ENCODE peak calls at places on chromosomes 4 and X, in seven cellular contexts. W is fibroblast of pulmonary artery, Q is tibial nerve, I is endothelial cell, M is upper lobe of left lung, T is transverse colon, K is breast epithelium. O is an unnamed sample.

GRCh38 chrX:51834076-51834475 is 59.3 kb upstream of the MAGED1 start:
- DNase-seq in W (no peak), Q (no peak), I (no peak), M (no peak), T (peak), K (no peak), O (no peak)

GRCh38 chr4:72888331-72888730 is 181.2 kb downstream of the COX18 start:
- DNase-seq in W (no peak), Q (no peak), I (no peak), M (no peak), T (no peak), K (no peak), O (no peak)

GRCh38 chrX:36160056-36160455 is 240.5 kb downstream of the CFAP47 start:
- DNase-seq in W (peak), Q (no peak), I (no peak), M (no peak), T (no peak), K (no peak), O (no peak)

GRCh38 chr4:99947190-99947578 is 766 bp upstream of the DNAJB14 start:
- DNase-seq in W (peak), Q (peak), I (no peak), M (no peak), T (no peak), K (no peak), O (no peak)

GRCh38 chrX:111568356-111568755 is 56.9 kb downstream of the SERTM2 start:
- DNase-seq in W (peak), Q (no peak), I (peak), M (no peak), T (no peak), K (no peak), O (peak)

GRCh38 chrX:155242300-155242699 is 22.0 kb downstream of the RAB39B start:
- DNase-seq in W (no peak), Q (no peak), I (no peak), M (no peak), T (no peak), K (no peak), O (no peak)

GRCh38 chr4:117137143-117137542 is 51.8 kb upstream of the TRAM1L1 start:
- DNase-seq in W (peak), Q (no peak), I (no peak), M (no peak), T (no peak), K (no peak), O (peak)

GRCh38 chr4:85603437-85604336 is 128.7 kb downstream of the ARHGAP24 start:
- DNase-seq in W (peak), Q (no peak), I (no peak), M (no peak), T (no peak), K (no peak), O (no peak)

GRCh38 chr4:3765271-3766206 is 646 bp upstream of the ADRA2C start:
- DNase-seq in W (peak), Q (no peak), I (peak), M (peak), T (no peak), K (no peak), O (peak)

GRCh38 chrX:136318895-136319597 is 18.3 kb downstream of the ADGRG4 start:
- DNase-seq in W (no peak), Q (no peak), I (no peak), M (no peak), T (no peak), K (no peak), O (no peak)

GRCh38 chrX:145826466-145826865 is 8.8 kb downstream of the SLITRK2 start:
- DNase-seq in W (no peak), Q (no peak), I (no peak), M (no peak), T (no peak), K (no peak), O (no peak)

GRCh38 chrX:153190384-153190783 is 11.3 kb downstream of the MAGEA1 start:
- DNase-seq in W (no peak), Q (no peak), I (no peak), M (no peak), T (no peak), K (no peak), O (no peak)

GRCh38 chrX:148600131-148600530 is 99.7 kb downstream of the AFF2 start:
- DNase-seq in W (no peak), Q (no peak), I (no peak), M (no peak), T (no peak), K (no peak), O (no peak)

GRCh38 chr4:130395871-130396270 is 1299.9 kb downstream of the C4orf33 start:
- DNase-seq in W (peak), Q (no peak), I (no peak), M (no peak), T (no peak), K (no peak), O (peak)

GRCh38 chr4:75056277-75056676 is 123.4 kb downstream of the PARM1 start:
- DNase-seq in W (no peak), Q (no peak), I (no peak), M (no peak), T (no peak), K (no peak), O (no peak)
- TF ChIP-seq CTCF in W (no peak), Q (no peak), I (no peak), M (no peak), T (no peak), K (no peak), O (no peak)

GRCh38 chr4:82493721-82494425 is 63.5 kb downstream of the ENOPH1 start:
- DNase-seq in W (no peak), Q (no peak), I (no peak), M (no peak), T (no peak), K (no peak), O (no peak)
- TF ChIP-seq CTCF in W (no peak), Q (no peak), I (no peak), M (no peak), T (no peak), K (no peak), O (no peak)

GRCh38 chr4:110970642-110971041 is 347.8 kb upstream of the PITX2 start:
- DNase-seq in W (peak), Q (no peak), I (peak), M (no peak), T (peak), K (no peak), O (peak)
- TF ChIP-seq CTCF in W (peak), Q (no peak), I (peak), M (no peak), T (peak), K (no peak), O (no peak)

DNA sequence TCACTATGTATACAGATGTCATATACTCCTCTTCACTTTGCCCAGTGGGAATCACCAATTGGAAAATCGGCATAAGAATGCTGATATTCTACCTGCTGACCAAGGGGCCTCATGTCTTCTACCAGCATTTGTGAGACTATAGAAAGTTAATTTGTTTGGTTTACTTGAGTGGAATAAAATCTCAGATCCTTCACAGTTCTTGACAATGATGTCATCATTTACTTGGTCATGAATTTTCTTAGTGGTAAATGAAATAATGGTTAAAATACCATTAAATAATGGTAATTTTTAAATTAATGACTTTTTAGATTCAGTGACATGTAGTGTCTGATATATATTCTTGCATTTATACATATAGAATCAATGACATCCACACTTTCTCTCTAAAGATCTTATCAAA is 1052.6 kb downstream of the ADGRL3 start:
- DNase-seq in W (no peak), Q (no peak), I (no peak), M (no peak), T (no peak), K (no peak), O (no peak)
- TF ChIP-seq CTCF in W (no peak), Q (no peak), I (no peak), M (no peak), T (no peak), K (no peak), O (no peak)

GRCh38 chrX:13661735-13662536 is 9.0 kb downstream of the TCEANC start:
- DNase-seq in W (no peak), Q (no peak), I (no peak), M (no peak), T (no peak), K (no peak), O (no peak)

GRCh38 chrX:13664026-13664425 is 11.1 kb downstream of the TCEANC start:
- DNase-seq in W (no peak), Q (no peak), I (no peak), M (no peak), T (no peak), K (no peak), O (no peak)

GRCh38 chrX:13662537-13662841 is 9.5 kb downstream of the TCEANC start:
- DNase-seq in W (peak), Q (peak), I (no peak), M (no peak), T (no peak), K (no peak), O (no peak)

GRCh38 chrX:13659057-13659456 is 6.1 kb downstream of the TCEANC start:
- DNase-seq in W (peak), Q (no peak), I (no peak), M (no peak), T (no peak), K (no peak), O (peak)

GRCh38 chrX:13658602-13659001 is 5.7 kb downstream of the TCEANC start:
- DNase-seq in W (peak), Q (peak), I (no peak), M (no peak), T (no peak), K (no peak), O (peak)
- TF ChIP-seq CTCF in W (peak), Q (peak), I (peak), M (peak), T (peak), K (peak), O (peak)

DNA sequence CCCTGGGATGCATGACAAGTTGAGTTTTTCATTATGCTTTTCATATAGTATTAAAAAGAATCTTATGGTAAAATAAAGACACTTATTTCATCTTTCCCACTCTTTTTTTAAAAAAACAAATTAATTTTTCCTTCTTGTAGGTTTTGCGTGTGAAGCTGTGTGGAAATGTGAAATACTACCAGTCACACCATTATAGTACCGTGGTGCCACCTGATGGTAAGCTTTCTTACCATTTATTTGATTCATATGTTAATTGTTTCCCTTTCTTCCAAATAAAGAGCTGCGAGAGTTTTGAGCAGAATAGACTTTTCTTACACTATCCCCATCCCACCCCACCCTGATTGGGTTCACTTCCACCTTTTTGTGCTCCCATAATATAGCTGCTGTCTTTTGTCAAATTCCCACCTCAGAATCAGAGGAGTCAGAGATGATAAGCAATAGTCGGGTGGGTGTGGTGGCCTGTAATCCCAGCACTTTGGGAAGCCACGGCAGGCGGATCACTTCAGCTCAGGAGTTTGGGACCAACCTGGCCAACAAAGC is 44.3 kb downstream of the CASP6 start:
- DNase-seq in W (peak), Q (no peak), I (no peak), M (no peak), T (no peak), K (no peak), O (no peak)
- TF ChIP-seq CTCF in W (no peak), Q (no peak), I (no peak), M (no peak), T (no peak), K (no peak), O (no peak)

DNA sequence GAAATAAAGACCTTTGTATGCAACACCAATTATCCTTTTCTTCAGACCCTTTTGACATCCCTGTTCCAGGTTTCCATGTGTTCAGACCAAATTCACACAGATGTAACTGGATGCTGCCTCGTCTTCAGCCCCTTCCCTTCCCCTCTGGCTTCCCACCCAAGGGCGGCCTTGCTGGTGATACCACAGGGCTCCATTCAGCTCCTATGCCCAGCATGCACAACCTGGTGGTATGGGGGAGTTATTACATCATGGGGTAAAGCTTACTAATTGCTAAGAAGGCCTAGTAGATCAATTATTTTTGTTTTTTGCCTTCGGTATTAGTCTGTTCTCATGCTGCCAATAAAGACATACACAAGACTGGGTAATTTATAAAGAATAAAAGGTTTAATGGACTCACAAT is 317.0 kb upstream of the CXXC4 start:
- DNase-seq in W (no peak), Q (no peak), I (no peak), M (no peak), T (no peak), K (no peak), O (no peak)
- TF ChIP-seq CTCF in W (no peak), Q (no peak), I (no peak), M (no peak), T (no peak), K (no peak), O (no peak)

DNA sequence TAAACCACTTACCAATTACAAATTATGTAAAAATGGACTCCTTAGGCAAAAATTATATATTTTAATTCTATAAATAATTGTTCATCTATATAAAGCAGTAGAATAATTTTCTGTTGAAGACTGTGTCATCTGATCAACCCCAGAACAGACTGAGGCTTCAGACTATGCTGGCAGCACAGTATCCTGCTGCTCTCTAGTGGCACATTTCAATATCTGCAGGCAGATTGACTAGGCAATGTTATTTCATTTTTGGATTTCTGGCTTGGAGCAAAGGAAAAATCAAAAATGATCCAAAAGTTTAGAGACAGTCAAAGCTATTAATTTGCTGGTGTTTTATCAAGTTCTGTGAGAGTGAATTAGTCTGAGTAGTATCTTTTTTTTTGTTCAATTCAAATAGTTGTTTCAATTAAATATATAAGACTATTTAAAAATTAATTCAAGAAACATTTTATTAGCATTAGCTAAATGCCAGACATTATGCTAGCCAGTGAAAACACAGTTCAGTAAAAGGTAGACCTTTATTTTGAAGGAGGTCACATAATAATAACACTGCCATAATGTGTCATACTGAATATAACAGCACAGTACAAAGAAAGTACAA is 21.3 kb upstream of the SULT1E1 start:
- DNase-seq in W (peak), Q (no peak), I (no peak), M (no peak), T (peak), K (no peak), O (peak)
- TF ChIP-seq CTCF in W (peak), Q (peak), I (peak), M (peak), T (peak), K (peak), O (peak)